ENCODE peak calls at places on chromosomes 7 and 10, in nine cellular contexts. Z is brain microvascular endothelial cell, U is ovary, W is H9, L is AG09319, T is GM23338, V is GM20000, K is thoracic aorta, Q is osteocyte. J is an unnamed sample.

GRCh38 chr10:116670706-116671105 is 50.0 kb downstream of the PNLIPRP2 start:
- DNase-seq in U (no peak), V (no peak), L (no peak), K (no peak), Q (no peak), T (no peak), W (no peak), Z (no peak), J (no peak)

GRCh38 chr7:19982841-19983835 is 209.7 kb upstream of the TMEM196 start:
- DNase-seq in K (no peak), V (no peak), W (peak; percentile 69), Z (peak; percentile 87), Q (no peak), T (peak; percentile 87), U (peak; percentile 23), L (peak; percentile 72), J (peak; percentile 34)

GRCh38 chr10:70803768-70804423 is 11.9 kb upstream of the SGPL1 start:
- DNase-seq in Q (no peak), W (no peak), K (no peak), U (no peak), V (no peak), L (no peak), Z (no peak), T (no peak), J (no peak)

GRCh38 chr7:1995426-1995825 is 237.3 kb downstream of the MAD1L1 start:
- DNase-seq in Z (no peak), U (no peak), Q (no peak), L (no peak), T (no peak), W (no peak), V (no peak), K (no peak), J (no peak)

GRCh38 chr10:60281331-60281730 is 108.3 kb downstream of the ANK3 start:
- DNase-seq in T (no peak), K (no peak), Z (no peak), W (no peak), V (no peak), U (no peak), Q (no peak), L (no peak), J (no peak)

GRCh38 chr7:76047305-76047810 is 442 bp downstream of the STYXL1 start:
- DNase-seq in V (peak; percentile 35), U (no peak), K (no peak), L (no peak), T (no peak), W (no peak), Q (no peak), Z (no peak), J (peak; percentile 10)

GRCh38 chr7:101410743-101411476 is 48.2 kb downstream of the COL26A1 start:
- DNase-seq in U (no peak), W (peak; percentile 97), Z (peak; percentile 6), L (no peak), K (no peak), T (no peak), V (peak; percentile 75), Q (no peak), J (peak; percentile 60)

GRCh38 chr10:106571216-106571954 is 593.1 kb downstream of the SORCS1 start:
- DNase-seq in K (no peak), L (no peak), W (no peak), Z (peak; percentile 11), Q (no peak), U (no peak), V (peak; percentile 8), T (peak; percentile 59), J (no peak)

GRCh38 chr10:30095811-30096422 is 36.5 kb upstream of the JCAD start:
- DNase-seq in Z (no peak), T (no peak), U (no peak), V (no peak), K (no peak), L (no peak), Q (no peak), W (no peak), J (no peak)

GRCh38 chr10:123102673-123103072 is 33.1 kb upstream of the HMX3 start:
- DNase-seq in T (no peak), Q (no peak), K (no peak), Z (no peak), V (no peak), W (peak; percentile 34), L (no peak), U (no peak), J (no peak)

GRCh38 chr10:22631646-22632278 is 82.6 kb downstream of the PIP4K2A start:
- DNase-seq in L (no peak), T (no peak), K (no peak), Q (no peak), V (no peak), U (no peak), Z (peak; percentile 82), W (no peak), J (no peak)

GRCh38 chr10:45439365-45439764 is 65.3 kb downstream of the ALOX5 start:
- DNase-seq in Z (no peak), V (no peak), T (no peak), L (no peak), U (no peak), W (no peak), K (no peak), Q (peak; percentile 68), J (no peak)

GRCh38 chr7:106521541-106521940 is 139.4 kb downstream of the CCDC71L start:
- DNase-seq in Z (no peak), U (no peak), L (no peak), K (no peak), Q (no peak), T (no peak), W (no peak), V (no peak), J (no peak)

GRCh38 chr7:37045786-37046185 is 321.5 kb upstream of the AOAH start:
- DNase-seq in Z (no peak), Q (no peak), V (no peak), L (no peak), T (no peak), K (no peak), W (no peak), U (no peak), J (no peak)

GRCh38 chr10:121683366-121683765 is 85.1 kb upstream of the FGFR2 start:
- DNase-seq in W (no peak), K (no peak), Z (no peak), Q (no peak), L (no peak), U (no peak), T (no peak), V (no peak), J (no peak)

GRCh38 chr10:18918545-18918944 is 130.1 kb upstream of the MALRD1 start:
- DNase-seq in L (no peak), U (no peak), W (no peak), T (no peak), V (no peak), K (no peak), Z (peak; percentile 24), Q (no peak), J (no peak)

GRCh38 chr7:83476501-83476900 is 172.4 kb downstream of the SEMA3E start:
- DNase-seq in U (no peak), L (no peak), W (no peak), V (no peak), Z (no peak), Q (no peak), T (no peak), K (no peak), J (no peak)

GRCh38 chr7:83469491-83469890 is 179.4 kb downstream of the SEMA3E start:
- DNase-seq in Q (no peak), V (no peak), L (no peak), Z (no peak), U (no peak), W (no peak), K (no peak), T (peak; percentile 17), J (no peak)

GRCh38 chr7:83478601-83479000 is 170.3 kb downstream of the SEMA3E start:
- DNase-seq in K (no peak), Z (no peak), Q (no peak), T (no peak), U (no peak), W (no peak), L (no peak), V (no peak), J (no peak)

GRCh38 chr7:83472376-83472775 is 176.6 kb downstream of the SEMA3E start:
- DNase-seq in Q (no peak), U (no peak), Z (no peak), V (no peak), K (no peak), W (no peak), L (no peak), T (no peak), J (no peak)

GRCh38 chr7:83475403-83475802 is 173.5 kb downstream of the SEMA3E start:
- DNase-seq in K (no peak), Q (no peak), Z (no peak), U (no peak), T (peak; percentile 84), L (no peak), V (no peak), W (peak; percentile 80), J (peak; percentile 1)
- TF ChIP-seq CTCF in K (no peak), Q (no peak), Z (peak; percentile 31), U (no peak), T (peak; percentile 72), L (no peak), V (no peak), W (peak; percentile 71), J (no peak)

DNA sequence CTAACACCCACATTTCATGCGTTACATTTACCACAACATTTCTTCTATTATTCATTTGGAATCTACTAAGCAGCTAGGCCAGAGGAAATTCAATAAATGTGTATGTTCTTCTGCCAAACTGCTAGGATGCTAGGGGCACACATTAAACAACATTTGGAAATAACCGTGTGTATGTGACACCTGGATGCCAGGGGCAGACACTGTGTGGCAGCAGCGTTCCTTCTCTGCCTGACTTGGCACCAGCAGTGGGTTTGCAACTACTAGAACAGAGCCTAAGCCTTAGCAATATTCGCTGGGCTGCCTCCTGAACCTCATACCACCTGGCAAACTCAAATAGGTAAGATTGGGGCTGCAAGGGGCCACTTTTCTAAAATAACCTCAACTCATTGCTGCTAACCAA is 182.1 kb downstream of the CHCHD3 start:
- DNase-seq in Q (no peak), W (no peak), K (no peak), L (no peak), U (no peak), Z (no peak), V (no peak), T (no peak), J (no peak)
- TF ChIP-seq CTCF in Q (peak; percentile 25), W (peak; percentile 19), K (no peak), L (peak; percentile 3), U (no peak), Z (peak; percentile 18), V (no peak), T (no peak), J (no peak)

DNA sequence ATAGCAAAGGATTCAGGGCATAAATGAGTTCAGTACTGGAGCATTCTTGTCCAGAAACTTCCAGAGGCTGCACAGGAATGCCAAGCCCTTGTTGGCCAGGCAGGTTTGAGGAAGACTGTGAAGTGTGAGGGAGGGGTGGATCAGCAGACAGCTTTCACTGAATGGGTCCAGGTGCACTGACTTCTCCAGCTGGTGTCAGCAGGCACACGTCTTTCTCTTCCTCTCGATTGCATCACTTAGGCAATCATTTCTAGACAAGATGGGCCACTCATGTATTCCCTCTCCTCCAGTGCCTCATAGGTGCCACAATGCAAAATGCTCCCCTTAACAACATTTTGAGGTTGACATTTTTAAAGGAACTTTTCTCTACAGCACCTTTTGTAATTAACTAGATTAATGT is 15.6 kb upstream of the PLEKHS1 start:
- DNase-seq in V (peak; percentile 9), U (no peak), T (peak; percentile 18), Z (no peak), L (no peak), K (no peak), W (peak; percentile 34), Q (no peak), J (peak; percentile 6)
- TF ChIP-seq CTCF in V (no peak), U (no peak), T (no peak), Z (no peak), L (no peak), K (no peak), W (no peak), Q (no peak), J (no peak)

GRCh38 chr7:14717711-14718304 is 184.7 kb downstream of the DGKB start:
- DNase-seq in V (no peak), W (no peak), Z (no peak), T (peak; percentile 64), K (no peak), L (peak; percentile 4), U (no peak), Q (no peak), J (no peak)
- TF ChIP-seq CTCF in V (peak; percentile 1), W (peak; percentile 78), Z (peak; percentile 21), T (peak; percentile 87), K (no peak), L (peak; percentile 54), U (no peak), Q (peak; percentile 75), J (no peak)

J was measured in activated CD8-positive, alpha-beta T cell treated with anti-CD3 and anti-CD28 coated beads for 36 hours.